ENCODE peak calls at places on chromosome 16, in four cellular contexts. G is heart left ventricle, B is PC-9, I is NB4. T is an unnamed sample.

GRCh38 chr16:66979011-66979717 is 9.2 kb upstream of the CES4A start:
- DNase-seq in G (peak; percentile 61), I (peak; percentile 37), B (no peak), T (no peak)

GRCh38 chr16:87441886-87442580 is 49.9 kb downstream of the MAP1LC3B start:
- DNase-seq in G (no peak), B (no peak), I (no peak), T (no peak)

GRCh38 chr16:1028524-1029258 is 43.9 kb upstream of the SSTR5 start:
- DNase-seq in B (no peak), G (no peak), I (no peak), T (no peak)

GRCh38 chr16:19694989-19695388 is 23.0 kb downstream of the KNOP1 start:
- DNase-seq in B (no peak), I (no peak), G (no peak), T (no peak)

GRCh38 chr16:12239953-12240485 is 263.5 kb downstream of the SNX29 start:
- DNase-seq in B (no peak), G (no peak), I (no peak), T (no peak)

GRCh38 chr16:77882359-77882758 is 94.0 kb downstream of the VAT1L start:
- DNase-seq in B (no peak), I (no peak), G (no peak), T (no peak)

GRCh38 chr16:50133214-50133613 is 19.9 kb upstream of the TENT4B start:
- DNase-seq in B (no peak), I (no peak), G (no peak), T (no peak)

GRCh38 chr16:74449470-74449869 is 28.2 kb upstream of the CLEC18B start:
- DNase-seq in B (no peak), I (no peak), G (peak; percentile 40), T (no peak)

GRCh38 chr16:49462356-49462988 is 88.9 kb downstream of the C16orf78 start:
- DNase-seq in I (no peak), G (no peak), B (no peak), T (no peak)

GRCh38 chr16:59341368-59341767 is 607.3 kb upstream of the GOT2 start:
- DNase-seq in I (no peak), G (no peak), B (no peak), T (no peak)

GRCh38 chr16:35752012-35752772 is 2292.8 kb downstream of the TP53TG3F start:
- DNase-seq in I (no peak), B (no peak), G (no peak), T (no peak)

GRCh38 chr16:66898933-66899309 is 18.6 kb downstream of the PDP2 start:
- DNase-seq in I (no peak), G (no peak), B (no peak), T (no peak)

GRCh38 chr16:23587726-23588125 is 8.4 kb downstream of the NDUFAB1 start:
- DNase-seq in B (no peak), G (no peak), I (no peak), T (no peak)

GRCh38 chr16:11363927-11364258 is 18.6 kb downstream of the RMI2 start:
- DNase-seq in B (no peak), G (no peak), I (no peak), T (no peak)

GRCh38 chr16:14958970-14959369 is 15.9 kb upstream of the PDXDC1 start:
- DNase-seq in B (no peak), G (no peak), I (no peak), T (no peak)

GRCh38 chr16:66551362-66551761 is 1.0 kb upstream of the CKLF start:
- DNase-seq in B (no peak), I (peak; percentile 88), G (no peak), T (peak; percentile 30)

GRCh38 chr16:79871906-79872305 is 271.4 kb upstream of the MAF start:
- DNase-seq in I (no peak), B (no peak), G (no peak), T (no peak)

GRCh38 chr16:10314317-10314716 is 71.5 kb upstream of the ATF7IP2 start:
- DNase-seq in G (no peak), B (no peak), I (no peak), T (no peak)

GRCh38 chr16:17019366-17019765 is 451.4 kb downstream of the XYLT1 start:
- DNase-seq in I (no peak), G (no peak), B (no peak), T (no peak)

GRCh38 chr16:17511340-17511739 is 40.6 kb upstream of the XYLT1 start:
- DNase-seq in G (no peak), B (no peak), I (no peak), T (no peak)

GRCh38 chr16:58259995-58260394 is 34.8 kb downstream of the PRSS54 start:
- DNase-seq in I (no peak), G (no peak), B (no peak), T (no peak)

GRCh38 chr16:58299757-58300349 is 5.0 kb upstream of the PRSS54 start:
- DNase-seq in I (peak; percentile 64), B (peak; percentile 41), G (no peak), T (no peak)

GRCh38 chr16:31451681-31452351 is 7.5 kb upstream of the ARMC5 start:
- DNase-seq in B (peak; percentile 44), I (peak; percentile 57), G (peak; percentile 72), T (no peak)

GRCh38 chr16:86508947-86509758 is 1.2 kb upstream of the FOXF1 start:
- DNase-seq in B (no peak), I (peak; percentile 43), G (peak; percentile 44), T (no peak)

GRCh38 chr16:66605177-66605999 is 884 bp downstream of the CMTM3 start:
- DNase-seq in B (no peak), I (peak; percentile 67), G (peak; percentile 74), T (no peak)

GRCh38 chr16:57606847-57607501 is 21.5 kb upstream of the ADGRG1 start:
- DNase-seq in I (no peak), G (no peak), B (no peak), T (no peak)

GRCh38 chr16:66923247-66923851 is 2.0 kb downstream of the RRAD start:
- DNase-seq in B (no peak), G (peak; percentile 74), I (peak; percentile 50), T (no peak)

DNA sequence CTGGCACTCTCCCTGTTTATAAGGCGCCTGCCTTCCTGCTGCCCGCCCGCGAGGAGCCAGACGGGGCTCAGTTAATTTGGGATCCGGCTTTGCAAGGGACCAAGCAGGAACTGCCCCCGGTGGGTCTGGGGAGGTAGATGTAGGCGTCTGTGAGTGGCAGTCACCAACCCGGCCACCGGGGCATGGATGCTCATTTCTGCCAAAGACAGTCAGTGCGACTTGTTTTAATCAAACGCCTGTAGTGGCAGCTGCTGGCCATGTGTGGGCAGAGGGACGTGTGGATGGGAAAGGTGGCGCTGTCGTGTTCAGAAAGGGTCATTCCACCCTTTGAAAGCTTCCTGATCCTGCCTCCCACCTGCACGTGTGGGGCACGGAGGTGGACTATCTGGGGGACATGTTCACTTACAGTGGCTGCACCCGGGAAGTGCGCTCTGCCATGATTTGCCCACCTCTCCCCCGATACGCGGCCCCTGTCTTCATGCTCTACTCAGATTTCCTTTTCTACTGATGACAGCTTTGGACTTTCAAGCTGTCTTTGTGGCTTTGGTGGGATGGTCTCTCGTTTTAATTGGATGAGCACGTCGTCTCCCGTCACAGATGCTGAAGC is 60.3 kb upstream of the CIBAR2 start:
- DNase-seq in B (peak; percentile 15), G (peak; percentile 67), I (peak; percentile 57), T (no peak)
- TF ChIP-seq CTCF in B (no peak), G (peak; percentile 27), I (peak; percentile 59), T (peak; percentile 17)

DNA sequence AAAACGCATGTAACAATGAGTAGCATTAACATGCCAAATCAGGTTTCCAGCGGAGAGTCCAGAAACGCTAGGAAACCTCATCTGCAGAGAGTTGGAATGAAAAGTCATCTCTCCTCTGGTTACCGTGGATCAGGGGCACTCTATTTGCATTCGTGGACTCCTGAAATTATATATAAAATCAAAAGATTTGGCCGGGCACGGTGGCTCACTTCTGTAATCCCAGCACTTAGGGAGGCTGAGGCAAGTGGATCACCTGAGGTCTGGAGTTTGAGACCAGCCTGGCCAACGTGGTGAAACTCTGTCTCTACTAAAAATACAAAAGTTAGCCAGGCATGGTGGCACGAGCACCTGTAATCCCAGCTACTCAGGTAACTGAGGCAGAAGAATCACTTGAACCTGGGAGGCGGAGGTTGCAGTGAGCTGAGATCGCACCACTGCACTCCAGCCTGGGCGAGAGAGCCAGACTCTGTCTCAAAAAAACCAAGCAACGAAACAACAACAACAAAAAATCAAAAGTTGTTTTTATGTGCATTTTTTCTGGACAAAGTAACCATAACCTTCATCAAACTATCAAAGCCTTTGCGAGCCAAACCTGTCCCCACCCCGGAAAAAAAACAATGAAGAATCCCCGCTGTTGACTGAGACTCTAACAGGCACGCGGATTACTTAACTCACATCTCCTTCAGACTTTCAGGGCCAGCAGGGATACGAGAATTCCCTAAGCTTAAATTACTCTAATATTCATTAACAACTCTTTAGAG is 79.7 kb upstream of the CREBBP start:
- DNase-seq in B (peak; percentile 57), I (peak; percentile 32), G (no peak), T (no peak)
- H3K4me3 ChIP-seq in B (peak overlapping the region; percentile 60), I (peak overlapping the region; percentile 80), G (peak overlapping the region; percentile 25), T (no peak overlapping the region)

DNA sequence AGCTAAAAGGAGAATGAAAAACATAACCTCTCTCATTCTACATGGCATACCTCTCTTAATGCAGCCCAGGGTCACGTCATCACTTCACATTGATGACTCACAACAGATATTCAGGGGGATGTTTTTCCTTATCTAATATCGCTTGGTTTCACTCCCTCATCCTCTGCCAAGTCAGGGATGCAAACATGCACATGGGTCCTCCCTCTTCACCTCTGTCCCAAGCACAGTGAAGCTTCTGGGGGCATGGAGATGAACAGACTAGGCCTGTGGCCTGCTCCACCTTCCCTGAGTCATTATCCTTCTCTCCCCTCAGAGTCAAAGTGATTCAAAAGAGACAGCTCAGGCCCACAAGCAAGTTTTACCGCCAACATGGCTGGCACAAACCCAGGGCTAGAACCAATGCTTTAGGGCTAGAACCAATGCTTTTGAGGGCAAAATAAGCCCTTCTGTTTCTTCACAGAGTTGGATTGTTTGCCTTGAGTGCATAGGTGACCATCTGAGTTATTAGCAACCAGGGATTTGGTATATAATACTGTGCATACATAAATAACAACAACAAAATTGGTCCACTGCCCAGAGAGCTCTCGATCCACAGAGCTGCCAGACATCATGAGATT is 2.2 kb upstream of the MT2A start:
- DNase-seq in B (no peak), G (peak; percentile 41), I (no peak), T (no peak)
- TF ChIP-seq CTCF in B (no peak), G (no peak), I (no peak), T (no peak)

DNA sequence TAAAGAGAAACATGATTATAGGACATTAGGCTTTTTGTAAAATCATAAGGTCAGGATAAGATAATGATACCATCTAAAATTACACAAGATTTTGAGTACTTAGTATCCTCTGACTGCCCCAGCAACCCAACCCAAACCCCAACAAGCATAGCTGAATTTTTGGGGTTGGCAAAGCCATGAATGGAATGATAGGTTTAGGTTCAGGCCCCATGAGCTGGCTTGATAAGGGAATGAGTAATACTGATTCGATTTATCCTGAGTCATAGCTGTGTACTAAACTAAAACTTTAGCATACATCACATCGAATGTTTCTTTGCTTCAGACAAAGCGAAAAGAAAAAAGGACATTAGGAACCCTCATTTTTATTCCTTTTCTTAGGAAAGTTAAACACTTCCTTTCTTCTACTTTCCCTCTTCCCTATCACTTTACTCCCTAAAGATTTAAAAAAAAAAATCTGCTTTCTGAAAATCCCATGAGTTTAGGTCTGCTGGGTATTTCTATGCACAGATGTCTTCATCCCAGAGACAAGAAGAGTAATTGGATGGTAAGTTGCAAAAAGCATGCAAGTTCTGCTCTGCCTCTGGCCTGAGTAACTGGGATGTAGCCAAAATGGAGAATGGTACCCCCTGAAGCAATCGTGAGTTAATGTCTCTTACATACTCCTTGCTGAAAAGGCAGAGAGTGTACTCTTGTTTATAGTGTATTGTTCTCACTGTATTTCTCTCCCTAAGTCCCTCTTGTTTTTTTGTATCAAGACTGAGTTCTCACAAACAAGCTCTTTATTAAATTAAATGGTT is 259.3 kb downstream of the IRX3 start:
- DNase-seq in I (no peak), B (peak; percentile 96), G (no peak), T (no peak)
- H3K4me3 ChIP-seq in I (no peak overlapping the region), B (peak overlapping the region; percentile 29), G (no peak overlapping the region), T (no peak overlapping the region)